ENCODE peak calls at places on chromosomes 6 and 20, in seven cellular contexts. Z, L, G, A, Y, I and N are unnamed samples.

GRCh38 chr6:138278326-138278725 is 60.0 kb upstream of the PBOV1 start:
- DNase-seq in G (peak), A (no peak), L (peak), Y (no peak), Z (no peak), I (no peak), N (no peak)

GRCh38 chr6:102229271-102229670 is 835.8 kb downstream of the GRIK2 start:
- DNase-seq in L (no peak), I (no peak), A (no peak), G (peak), Y (no peak), Z (no peak), N (no peak)

GRCh38 chr20:62258499-62259293 is 20.4 kb downstream of the OSBPL2 start:
- DNase-seq in G (peak), L (peak), Z (no peak), A (no peak), Y (no peak), I (no peak), N (no peak)

GRCh38 chr20:57617079-57617795 is 3.0 kb downstream of the ZBP1 start:
- DNase-seq in G (no peak), Z (no peak), L (no peak), Y (no peak), A (no peak), I (no peak), N (no peak)

GRCh38 chr6:132357120-132357519 is 44.2 kb downstream of the MOXD1 start:
- DNase-seq in G (peak), Y (no peak), Z (no peak), L (peak), I (no peak), A (no peak), N (no peak)

GRCh38 chr6:49336514-49337131 is 126.4 kb downstream of the MMUT start:
- DNase-seq in G (no peak), L (peak), A (no peak), Y (no peak), I (no peak), Z (no peak), N (no peak)

GRCh38 chr6:107533415-107534059 is 43.6 kb downstream of the SOBP start:
- DNase-seq in A (no peak), G (no peak), L (no peak), Y (no peak), I (no peak), Z (no peak), N (no peak)

GRCh38 chr20:8504030-8504429 is 372.0 kb downstream of the PLCB1 start:
- DNase-seq in Z (no peak), I (no peak), L (no peak), G (no peak), A (no peak), Y (no peak), N (no peak)

GRCh38 chr6:111591370-111591900 is 14.2 kb downstream of the TRAF3IP2 start:
- DNase-seq in Y (no peak), L (peak), I (no peak), A (no peak), Z (no peak), G (peak), N (no peak)

GRCh38 chr6:44800171-44800671 is 412.7 kb downstream of the CDC5L start:
- DNase-seq in I (no peak), G (no peak), L (peak), Z (no peak), A (no peak), Y (no peak), N (no peak)

GRCh38 chr20:20894753-20895152 is 182.3 kb upstream of the RALGAPA2 start:
- DNase-seq in A (no peak), Y (no peak), L (no peak), Z (no peak), G (no peak), I (no peak), N (no peak)

GRCh38 chr6:22146581-22147468 is 150.0 kb downstream of the PRL start:
- DNase-seq in Z (no peak), Y (no peak), A (peak), I (no peak), L (no peak), G (no peak), N (no peak)

GRCh38 chr6:114287461-114287860 is 55.4 kb downstream of the HS3ST5 start:
- DNase-seq in Z (no peak), A (no peak), L (no peak), I (no peak), Y (no peak), G (no peak), N (no peak)

GRCh38 chr6:158205220-158205944 is 37.2 kb downstream of the GTF2H5 start:
- DNase-seq in G (peak), I (no peak), Y (no peak), L (no peak), A (peak), Z (no peak), N (no peak)

GRCh38 chr6:7085911-7086310 is 21.9 kb upstream of the RREB1 start:
- DNase-seq in Y (no peak), A (no peak), L (no peak), G (peak), Z (no peak), I (no peak), N (no peak)

GRCh38 chr20:17617212-17617867 is 47.5 kb downstream of the DSTN start:
- DNase-seq in Y (no peak), I (peak), A (peak), L (no peak), G (peak), Z (no peak), N (no peak)

GRCh38 chr6:158826819-158827501 is 7.8 kb upstream of the EZR start:
- DNase-seq in G (no peak), Y (no peak), L (no peak), Z (no peak), A (no peak), I (no peak), N (no peak)

GRCh38 chr6:24935753-24936152 is at the start of gene RIPOR2:
- DNase-seq in A (peak), I (no peak), G (no peak), L (no peak), Y (peak), Z (peak), N (no peak)

GRCh38 chr6:108348655-108349349 is 53.9 kb downstream of the AFG1L start:
- DNase-seq in Y (no peak), L (no peak), A (no peak), Z (no peak), I (no peak), G (no peak), N (no peak)

GRCh38 chr20:58623579-58624473 is 27.3 kb upstream of the STX16 start:
- DNase-seq in I (no peak), L (peak), Y (peak), A (no peak), G (peak), Z (no peak), N (no peak)

GRCh38 chr6:108927927-108928326 is 79.7 kb downstream of the ARMC2 start:
- DNase-seq in I (no peak), A (no peak), G (peak), L (no peak), Y (no peak), Z (no peak), N (no peak)

GRCh38 chr20:34312544-34313217 is 9.5 kb upstream of the AHCY start:
- DNase-seq in A (peak), G (peak), I (peak), L (peak), Z (peak), Y (peak), N (peak)

GRCh38 chr6:111361648-111362047 is 121.4 kb downstream of the REV3L start:
- DNase-seq in I (no peak), G (peak), Y (peak), L (no peak), Z (no peak), A (peak), N (no peak)

GRCh38 chr20:11216451-11217314 is 542.9 kb upstream of the JAG1 start:
- DNase-seq in Y (no peak), I (no peak), G (no peak), L (peak), Z (no peak), A (no peak), N (no peak)

GRCh38 chr6:114024746-114025145 is 53.8 kb upstream of the HDAC2 start:
- DNase-seq in Y (no peak), Z (no peak), L (no peak), A (no peak), G (peak), I (no peak), N (no peak)

GRCh38 chr6:57127763-57128162 is 37.8 kb downstream of the ZNF451 start:
- DNase-seq in Z (no peak), Y (no peak), A (no peak), G (no peak), L (no peak), I (no peak), N (no peak)

GRCh38 chr6:68196645-68197044 is 438.4 kb upstream of the ADGRB3 start:
- DNase-seq in Y (peak), Z (no peak), L (peak), I (no peak), G (no peak), A (no peak), N (no peak)